ENCODE peak calls at places on chromosomes 5 and 9, in four cellular contexts. One of them, this sample, is unnamed.

GRCh38 chr5:72241346-72242003 is 78.6 kb downstream of the MRPS27 start:
- DNase-seq in H1: no peak
- DNase-seq in HepG2: peak; percentile 91
- DNase-seq in SK-N-SH: no peak
- DNase-seq in this sample: no peak

GRCh38 chr9:119365291-119366027 is 3.8 kb downstream of the BRINP1 start:
- DNase-seq in H1: peak; percentile 64
- DNase-seq in HepG2: peak; percentile 6
- DNase-seq in SK-N-SH: peak; percentile 69
- DNase-seq in this sample: no peak

GRCh38 chr5:164649266-164649665 is 1143.8 kb downstream of the MAT2B start:
- DNase-seq in H1: no peak
- DNase-seq in HepG2: no peak
- DNase-seq in SK-N-SH: peak; percentile 12
- DNase-seq in this sample: no peak

GRCh38 chr9:27168496-27168895 is 59.5 kb downstream of the TEK start:
- DNase-seq in H1: no peak
- DNase-seq in HepG2: no peak
- DNase-seq in SK-N-SH: no peak
- DNase-seq in this sample: no peak

GRCh38 chr9:35481347-35481975 is 8.4 kb upstream of the RUSC2 start:
- DNase-seq in H1: no peak
- DNase-seq in HepG2: peak; percentile 54
- DNase-seq in SK-N-SH: peak; percentile 37
- DNase-seq in this sample: peak; percentile 43

GRCh38 chr5:84403773-84404172 is 19.1 kb upstream of the EDIL3 start:
- DNase-seq in H1: no peak
- DNase-seq in HepG2: no peak
- DNase-seq in SK-N-SH: no peak
- DNase-seq in this sample: peak; percentile 45

GRCh38 chr9:99057665-99058625 is 47.0 kb upstream of the TGFBR1 start:
- DNase-seq in H1: no peak
- DNase-seq in HepG2: no peak
- DNase-seq in SK-N-SH: no peak
- DNase-seq in this sample: no peak

GRCh38 chr5:40410939-40411635 is 268.6 kb upstream of the PTGER4 start:
- DNase-seq in H1: no peak
- DNase-seq in HepG2: no peak
- DNase-seq in SK-N-SH: no peak
- DNase-seq in this sample: no peak

GRCh38 chr9:93187047-93187446 is 3.1 kb downstream of the WNK2 start:
- DNase-seq in H1: no peak
- DNase-seq in HepG2: no peak
- DNase-seq in SK-N-SH: peak; percentile 47
- DNase-seq in this sample: no peak

GRCh38 chr5:15203376-15203775 is 296.6 kb upstream of the FBXL7 start:
- DNase-seq in H1: no peak
- DNase-seq in HepG2: no peak
- DNase-seq in SK-N-SH: no peak
- DNase-seq in this sample: no peak

GRCh38 chr9:104068546-104068945 is 25.6 kb upstream of the SMC2 start:
- DNase-seq in H1: no peak
- DNase-seq in HepG2: no peak
- DNase-seq in SK-N-SH: no peak
- DNase-seq in this sample: no peak

GRCh38 chr9:129627556-129628492 is 1.9 kb downstream of the NTMT1 start:
- DNase-seq in H1: no peak
- DNase-seq in HepG2: no peak
- DNase-seq in SK-N-SH: no peak
- DNase-seq in this sample: no peak

GRCh38 chr5:108661590-108662219 is 86.0 kb upstream of the FER start:
- DNase-seq in H1: no peak
- DNase-seq in HepG2: peak; percentile 33
- DNase-seq in SK-N-SH: no peak
- DNase-seq in this sample: no peak

GRCh38 chr9:136546697-136547481 is 1.0 kb upstream of the NOTCH1 start:
- DNase-seq in H1: no peak
- DNase-seq in HepG2: no peak
- DNase-seq in SK-N-SH: peak; percentile 62
- DNase-seq in this sample: no peak

GRCh38 chr5:124056326-124057160 is 544.6 kb downstream of the CSNK1G3 start:
- DNase-seq in H1: no peak
- DNase-seq in HepG2: no peak
- DNase-seq in SK-N-SH: no peak
- DNase-seq in this sample: no peak

GRCh38 chr9:121954477-121955175 is 138.5 kb downstream of the TTLL11 start:
- DNase-seq in H1: no peak
- DNase-seq in HepG2: no peak
- DNase-seq in SK-N-SH: peak; percentile 46
- DNase-seq in this sample: no peak

GRCh38 chr9:109304350-109304749 is 16.5 kb downstream of the EPB41L4B start:
- DNase-seq in H1: no peak
- DNase-seq in HepG2: peak; percentile 36
- DNase-seq in SK-N-SH: no peak
- DNase-seq in this sample: no peak

GRCh38 chr5:9461246-9461645 is 84.6 kb downstream of the SEMA5A start:
- DNase-seq in H1: no peak
- DNase-seq in HepG2: no peak
- DNase-seq in SK-N-SH: no peak
- DNase-seq in this sample: no peak

GRCh38 chr5:169511708-169512107 is 71.9 kb upstream of the SPDL1 start:
- DNase-seq in H1: no peak
- DNase-seq in HepG2: no peak
- DNase-seq in SK-N-SH: no peak
- DNase-seq in this sample: no peak

GRCh38 chr5:172786736-172787462 is 15.9 kb upstream of the DUSP1 start:
- DNase-seq in H1: no peak
- DNase-seq in HepG2: no peak
- DNase-seq in SK-N-SH: no peak
- DNase-seq in this sample: no peak

GRCh38 chr5:21672911-21673310 is 1180.2 kb downstream of the CDH12 start:
- DNase-seq in H1: no peak
- DNase-seq in HepG2: no peak
- DNase-seq in SK-N-SH: no peak
- DNase-seq in this sample: no peak

GRCh38 chr9:118362596-118362995 is 658.4 kb downstream of the TLR4 start:
- DNase-seq in H1: no peak
- DNase-seq in HepG2: no peak
- DNase-seq in SK-N-SH: no peak
- DNase-seq in this sample: no peak

GRCh38 chr5:87746891-87747366 is 334.2 kb upstream of the CCNH start:
- DNase-seq in H1: no peak
- DNase-seq in HepG2: no peak
- DNase-seq in SK-N-SH: no peak
- DNase-seq in this sample: no peak

GRCh38 chr5:14204011-14204670 is 61.0 kb downstream of the TRIO start:
- DNase-seq in H1: no peak
- DNase-seq in HepG2: no peak
- DNase-seq in SK-N-SH: no peak
- DNase-seq in this sample: no peak

DNA sequence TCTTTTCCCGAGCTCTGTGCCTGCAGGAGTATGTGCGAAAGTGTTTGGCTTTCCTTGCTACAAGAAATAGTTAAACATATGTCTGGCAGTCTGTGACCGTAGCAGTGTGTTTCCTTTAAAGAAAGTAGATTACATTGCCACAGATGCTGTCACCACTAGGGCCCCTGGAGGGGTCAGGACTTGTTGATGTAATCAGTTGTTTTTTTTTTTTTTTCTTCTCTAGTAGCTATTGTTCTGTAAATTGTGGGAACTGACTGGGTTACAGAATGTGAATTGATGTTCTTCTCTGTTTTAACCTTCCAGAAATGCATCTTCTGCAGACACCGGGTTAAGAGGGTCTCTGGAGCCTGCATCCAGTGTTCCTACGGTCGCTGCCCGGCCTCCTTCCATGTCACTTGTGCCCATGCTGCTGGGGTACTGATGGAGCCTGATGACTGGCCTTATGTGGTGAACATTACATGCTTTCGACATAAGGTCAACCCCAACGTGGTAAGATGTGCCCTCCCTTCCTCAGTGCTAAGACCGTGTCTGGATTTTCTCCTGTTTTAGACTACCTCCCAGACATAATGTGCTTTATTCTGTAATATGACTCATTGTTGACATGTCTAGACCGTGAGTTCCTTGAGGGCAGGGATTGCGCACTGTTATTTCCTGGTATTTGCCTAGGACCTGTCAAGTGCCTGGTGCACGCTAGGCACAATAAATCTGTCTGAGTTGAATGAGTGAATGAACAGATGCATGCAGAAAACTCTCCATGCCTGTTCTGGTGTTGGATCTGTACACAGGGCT is 345.8 kb downstream of the KDM4C start:
- DNase-seq in H1: no peak
- DNase-seq in HepG2: no peak
- DNase-seq in SK-N-SH: peak; percentile 3
- DNase-seq in this sample: no peak
- TF ChIP-seq SIN3A in H1: no peak
- TF ChIP-seq SIN3A in HepG2: no peak
- TF ChIP-seq SIN3A in SK-N-SH: no peak
- TF ChIP-seq SIN3A in this sample: no peak

GRCh38 chr9:131500939-131501541 is 1.7 kb upstream of the POMT1 start:
- DNase-seq in H1: no peak
- DNase-seq in HepG2: no peak
- DNase-seq in SK-N-SH: no peak
- DNase-seq in this sample: no peak

GRCh38 chr9:131502781-131503625 is at the start of gene POMT1:
- DNase-seq in H1: peak; percentile 54
- DNase-seq in HepG2: peak; percentile 73
- DNase-seq in SK-N-SH: peak; percentile 99
- DNase-seq in this sample: no peak

GRCh38 chr9:131505012-131505411 is 2.3 kb downstream of the POMT1 start:
- DNase-seq in H1: no peak
- DNase-seq in HepG2: no peak
- DNase-seq in SK-N-SH: no peak
- DNase-seq in this sample: no peak

GRCh38 chr9:131500377-131500776 is 2.3 kb upstream of the POMT1 start:
- DNase-seq in H1: no peak
- DNase-seq in HepG2: no peak
- DNase-seq in SK-N-SH: no peak
- DNase-seq in this sample: no peak

GRCh38 chr9:131503626-131504465 is 1.1 kb downstream of the POMT1 start:
- DNase-seq in H1: peak; percentile 21
- DNase-seq in HepG2: peak; percentile 32
- DNase-seq in SK-N-SH: peak; percentile 65
- DNase-seq in this sample: no peak
- TF ChIP-seq SIN3A in H1: no peak
- TF ChIP-seq SIN3A in HepG2: no peak
- TF ChIP-seq SIN3A in SK-N-SH: no peak
- TF ChIP-seq SIN3A in this sample: no peak

GRCh38 chr5:180289433-180289832 is 2.5 kb downstream of the MAPK9 start:
- DNase-seq in H1: no peak
- DNase-seq in HepG2: no peak
- DNase-seq in SK-N-SH: peak; percentile 62
- DNase-seq in this sample: no peak

GRCh38 chr5:180289966-180290365 is 1.9 kb downstream of the MAPK9 start:
- DNase-seq in H1: no peak
- DNase-seq in HepG2: no peak
- DNase-seq in SK-N-SH: no peak
- DNase-seq in this sample: no peak

GRCh38 chr5:180291943-180292831 is at the start of gene MAPK9:
- DNase-seq in H1: no peak
- DNase-seq in HepG2: peak; percentile 62
- DNase-seq in SK-N-SH: peak; percentile 97
- DNase-seq in this sample: no peak

GRCh38 chr5:180290568-180291233 is 1.2 kb downstream of the MAPK9 start:
- DNase-seq in H1: no peak
- DNase-seq in HepG2: no peak
- DNase-seq in SK-N-SH: no peak
- DNase-seq in this sample: no peak

DNA sequence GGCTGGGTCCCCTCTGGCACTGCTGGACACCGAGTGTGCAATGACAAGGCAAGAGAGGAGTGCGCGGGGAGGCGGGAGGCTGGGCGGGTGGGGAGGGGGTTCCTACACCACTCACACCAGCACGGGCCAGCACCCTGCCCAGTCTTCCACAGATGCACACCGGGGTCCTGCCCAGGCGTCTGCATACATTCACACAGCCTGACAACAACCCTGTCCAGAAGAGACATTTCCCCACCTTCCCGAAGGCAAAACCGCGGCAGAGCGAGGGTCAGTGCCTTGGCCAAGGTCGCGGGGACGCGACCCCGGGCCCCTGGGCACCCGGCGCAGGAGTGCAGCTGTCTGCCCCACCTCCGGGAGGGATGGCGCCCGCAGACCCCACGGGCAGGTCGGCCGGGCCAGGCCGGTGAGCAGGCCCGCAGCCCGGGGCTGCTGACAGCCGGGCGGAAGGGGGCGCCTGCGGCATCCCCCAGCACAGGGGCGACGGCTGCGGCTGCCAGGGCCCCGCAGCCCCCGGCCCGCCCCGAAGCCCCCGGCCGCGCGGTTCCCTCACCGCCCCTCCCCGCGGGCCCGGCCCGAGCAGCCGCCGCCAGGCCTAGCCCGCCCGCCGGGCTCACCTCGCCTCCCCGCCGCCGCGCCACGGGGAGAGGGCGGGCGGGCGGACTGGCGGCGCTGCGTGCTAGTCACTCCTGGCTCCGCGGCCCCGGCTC is 496 bp downstream of the MAPK9 start:
- DNase-seq in H1: no peak
- DNase-seq in HepG2: no peak
- DNase-seq in SK-N-SH: no peak
- DNase-seq in this sample: no peak
- TF ChIP-seq SIN3A in H1: no peak
- TF ChIP-seq SIN3A in HepG2: no peak
- TF ChIP-seq SIN3A in SK-N-SH: peak; percentile 29
- TF ChIP-seq SIN3A in this sample: peak; percentile 48

DNA sequence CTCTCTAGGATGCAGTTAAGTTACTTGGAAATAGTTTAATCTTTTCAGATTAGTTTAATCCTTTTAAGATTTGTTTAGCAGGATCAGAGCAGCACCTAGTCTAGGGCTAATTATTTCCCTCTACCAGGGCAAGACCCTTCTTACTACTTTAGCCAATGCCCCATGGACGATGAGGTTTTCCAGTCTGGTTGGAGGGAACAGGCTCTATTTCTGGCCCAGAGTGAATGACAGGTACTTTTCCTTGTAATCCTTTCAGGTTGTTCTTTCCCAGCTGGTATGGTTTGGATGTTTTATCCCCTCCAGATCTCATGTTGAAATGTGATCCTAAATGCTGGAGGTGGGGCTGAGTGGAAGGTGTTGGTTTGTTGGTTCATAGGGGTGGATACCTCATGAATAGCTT is 27.2 kb downstream of the PTTG1 start:
- DNase-seq in H1: no peak
- DNase-seq in HepG2: no peak
- DNase-seq in SK-N-SH: no peak
- DNase-seq in this sample: no peak
- TF ChIP-seq SIN3A in H1: no peak
- TF ChIP-seq SIN3A in HepG2: no peak
- TF ChIP-seq SIN3A in SK-N-SH: no peak
- TF ChIP-seq SIN3A in this sample: no peak

GRCh38 chr5:62812653-62813329 is 234.2 kb downstream of the LRRC70 start:
- DNase-seq in H1: no peak
- DNase-seq in HepG2: no peak
- DNase-seq in SK-N-SH: no peak
- DNase-seq in this sample: no peak
- TF ChIP-seq SIN3A in H1: no peak
- TF ChIP-seq SIN3A in HepG2: no peak
- TF ChIP-seq SIN3A in SK-N-SH: no peak
- TF ChIP-seq SIN3A in this sample: no peak